ENCODE peak calls at places on chromosomes 1 and 21, in seven cellular contexts. K is amniotic stem cell; H is activated T-helper 1 cell treated with anti-CD3 and anti-CD28 coated beads, Interleukin-2, amount 50 U/mL, for 16 hours; Y is NCI-H446 treated with DMSO at 0.1 percent for 48 hours; N is brain microvascular endothelial cell; S is chondrocyte; B is NCI-H524. V is an unnamed sample.

GRCh38 chr1:58250587-58250948 is 296.0 kb downstream of the OMA1 start:
- DNase-seq in K (no peak), H (no peak), Y (no peak), N (no peak), S (no peak), B (no peak), V (no peak)

GRCh38 chr21:31403596-31404333 is 59.7 kb upstream of the TIAM1 start:
- DNase-seq in K (no peak), H (no peak), Y (no peak), N (no peak), S (no peak), B (no peak), V (no peak)

GRCh38 chr1:34070201-34070836 is 94.7 kb downstream of the CSMD2 start:
- DNase-seq in K (no peak), H (no peak), Y (no peak), N (no peak), S (no peak), B (no peak), V (no peak)

GRCh38 chr1:96509944-96510343 is 211.6 kb upstream of the PTBP2 start:
- DNase-seq in K (no peak), H (no peak), Y (no peak), N (no peak), S (no peak), B (peak), V (no peak)

GRCh38 chr1:20233866-20234265 is 47.5 kb upstream of the PLA2G2C start:
- DNase-seq in K (no peak), H (no peak), Y (no peak), N (no peak), S (no peak), B (peak), V (no peak)

GRCh38 chr1:116853680-116854191 is 56.0 kb upstream of the PTGFRN start:
- DNase-seq in K (peak), H (no peak), Y (no peak), N (peak), S (no peak), B (no peak), V (no peak)

GRCh38 chr1:203169770-203170520 is 5.7 kb downstream of the MYBPH start:
- DNase-seq in K (no peak), H (no peak), Y (no peak), N (no peak), S (no peak), B (no peak), V (no peak)

GRCh38 chr1:10975567-10976326 is 36.7 kb upstream of the TARDBP start:
- DNase-seq in K (peak), H (no peak), Y (no peak), N (peak), S (no peak), B (no peak), V (no peak)

GRCh38 chr1:41713557-41714327 is 205.0 kb downstream of the HIVEP3 start:
- DNase-seq in K (peak), H (no peak), Y (peak), N (peak), S (no peak), B (peak), V (peak)

GRCh38 chr21:26007911-26008579 is 162.5 kb downstream of the APP start:
- DNase-seq in K (no peak), H (no peak), Y (peak), N (no peak), S (no peak), B (peak), V (no peak)